ENCODE peak calls at places on chromosomes 16 and 17, in four cellular contexts. U, M, E and K are unnamed samples.

GRCh38 chr16:50309527-50310307 is 43.4 kb downstream of the ADCY7 start:
- DNase-seq in M (no peak), U (no peak), E (no peak), K (peak)

GRCh38 chr16:10694830-10695229 is at the start of gene TEKT5:
- DNase-seq in M (no peak), E (no peak), U (no peak), K (no peak)

GRCh38 chr17:40937384-40937819 is at the start of gene KRT23:
- DNase-seq in M (no peak), U (no peak), E (peak), K (no peak)

GRCh38 chr16:88494335-88495154 is 41.5 kb downstream of the ZFPM1 start:
- DNase-seq in U (no peak), M (no peak), E (peak), K (no peak)

GRCh38 chr16:82741073-82741615 is 114.4 kb downstream of the CDH13 start:
- DNase-seq in U (no peak), M (peak), E (no peak), K (peak)

GRCh38 chr16:70692481-70693203 is 6.8 kb upstream of the MTSS2 start:
- DNase-seq in U (peak), E (no peak), M (no peak), K (no peak)

GRCh38 chr17:44830359-44831269 is 527 bp upstream of the GJC1 start:
- DNase-seq in E (peak), M (no peak), U (peak), K (peak)

GRCh38 chr16:27222499-27223225 is 19.3 kb downstream of the KDM8 start:
- DNase-seq in M (peak), E (no peak), U (peak), K (no peak)

GRCh38 chr17:73531171-73531570 is 113.1 kb downstream of the SDK2 start:
- DNase-seq in E (no peak), M (no peak), U (no peak), K (no peak)

GRCh38 chr16:88381820-88382451 is 823 bp upstream of the ZNF469 start:
- DNase-seq in E (peak), U (no peak), M (no peak), K (no peak)

GRCh38 chr16:81429045-81429521 is 15.5 kb upstream of the CMIP start:
- DNase-seq in M (peak), U (peak), E (peak), K (no peak)

GRCh38 chr17:55601874-55602364 is 90.7 kb upstream of the SMIM36 start:
- DNase-seq in U (peak), M (peak), E (peak), K (peak)

GRCh38 chr16:85751665-85752501 is 987 bp upstream of the C16orf74 start:
- DNase-seq in M (peak), U (peak), E (peak), K (peak)

GRCh38 chr16:85753559-85753958 is 2.7 kb upstream of the C16orf74 start:
- DNase-seq in E (no peak), U (no peak), M (no peak), K (peak)

GRCh38 chr16:85753976-85754375 is 3.1 kb upstream of the C16orf74 start:
- DNase-seq in U (no peak), E (no peak), M (no peak), K (no peak)

GRCh38 chr16:85754403-85754802 is 3.5 kb upstream of the C16orf74 start:
- DNase-seq in M (no peak), E (no peak), U (no peak), K (no peak)

DNA sequence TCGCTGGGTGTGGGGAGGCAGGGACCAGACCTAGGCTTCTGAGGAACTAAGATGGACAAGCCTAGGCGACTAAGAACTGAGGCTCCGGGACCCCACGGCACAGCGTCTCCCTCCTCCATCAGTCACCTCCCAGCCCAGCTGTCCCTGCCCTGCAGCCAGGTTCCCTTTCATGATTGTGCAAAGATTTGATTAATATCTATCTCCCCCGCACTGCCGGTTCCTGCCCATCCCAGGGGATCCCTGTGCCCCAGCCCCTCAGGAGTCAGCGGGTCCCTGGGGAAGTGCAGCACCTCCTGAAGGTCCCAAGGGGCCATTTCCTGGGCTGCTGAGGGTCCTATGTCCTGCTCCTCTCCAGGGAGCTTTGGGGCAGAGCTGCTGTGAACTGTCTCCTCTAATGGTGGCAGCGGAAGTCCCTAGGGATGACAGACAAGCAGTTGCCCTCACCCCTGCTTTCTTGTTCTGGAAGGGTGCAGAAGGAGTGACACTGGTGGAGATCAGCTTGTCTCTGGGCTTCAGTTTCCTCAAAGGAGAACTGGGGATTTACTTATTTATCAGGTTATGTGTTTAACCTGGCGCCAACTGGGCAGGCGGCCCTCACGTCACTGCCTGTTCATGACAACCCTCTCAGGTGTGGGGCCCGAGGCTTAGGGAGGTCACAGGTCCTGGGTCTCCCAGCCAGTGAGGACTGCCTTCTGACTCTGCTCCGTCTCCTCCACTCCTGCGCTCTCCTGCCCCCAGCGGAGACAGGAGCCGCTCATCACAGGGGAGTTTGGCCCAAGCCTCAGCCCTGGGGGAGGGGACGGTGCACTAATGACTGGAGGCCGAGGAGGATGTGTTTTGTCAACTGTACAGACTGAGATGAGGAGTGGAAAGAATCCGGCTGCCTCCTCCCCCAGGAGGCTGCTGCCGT is 1.9 kb upstream of the C16orf74 start:
- DNase-seq in M (no peak), E (peak), U (peak), K (peak)
- TF ChIP-seq CTCF in M (no peak), E (peak), U (peak), K (peak)

DNA sequence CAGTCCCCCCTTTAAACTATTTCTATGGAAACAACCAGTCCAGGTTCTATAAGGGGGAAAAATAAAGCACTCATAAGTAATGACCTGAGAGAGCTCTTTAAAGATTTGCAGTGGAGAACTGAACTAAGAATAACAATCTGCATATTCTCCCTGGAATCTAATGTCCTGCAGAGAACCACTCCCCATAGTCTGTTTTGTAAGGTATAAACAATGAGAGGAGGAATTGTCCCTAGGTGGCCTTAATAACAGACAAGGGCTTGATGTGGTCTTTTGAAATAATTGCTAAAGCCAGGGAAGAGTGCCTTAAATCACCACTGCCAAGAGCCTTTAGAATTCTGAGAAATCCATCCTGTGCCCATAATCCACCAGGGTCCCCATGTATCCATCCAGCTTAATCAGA is 106.3 kb downstream of the CDH11 start:
- DNase-seq in E (no peak), M (no peak), U (no peak), K (no peak)
- TF ChIP-seq CTCF in E (no peak), M (no peak), U (no peak), K (no peak)

GRCh38 chr16:58301052-58301451 is 6.2 kb upstream of the PRSS54 start:
- DNase-seq in E (no peak), M (no peak), U (no peak), K (no peak)

GRCh38 chr16:58307583-58308312 is 12.9 kb upstream of the PRSS54 start:
- DNase-seq in M (no peak), U (no peak), E (no peak), K (no peak)

DNA sequence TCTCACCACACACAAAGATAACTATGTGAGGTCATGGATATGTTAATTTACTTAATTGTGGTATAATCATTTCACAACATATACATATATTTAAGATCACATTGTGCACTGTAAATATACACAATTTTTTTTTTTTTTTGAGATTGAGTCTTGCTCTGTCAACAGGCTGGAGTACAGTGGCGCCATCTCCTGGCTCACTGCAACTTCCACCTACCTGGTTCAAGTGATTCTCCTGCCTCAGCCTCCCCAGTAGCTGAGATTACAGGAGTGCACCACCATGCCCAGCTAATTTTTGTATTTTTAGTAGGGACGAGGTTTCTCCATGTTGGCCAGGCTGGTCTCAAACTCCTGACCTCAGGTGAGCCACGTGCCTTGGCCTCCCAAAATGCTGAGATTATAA is 11.5 kb upstream of the PRSS54 start:
- DNase-seq in M (peak), E (no peak), U (peak), K (peak)
- TF ChIP-seq CTCF in M (peak), E (peak), U (peak), K (peak)

GRCh38 chr17:29682054-29682453 is 59.3 kb upstream of the CORO6 start:
- DNase-seq in E (no peak), U (no peak), M (no peak), K (no peak)
- TF ChIP-seq CTCF in E (no peak), U (peak), M (peak), K (no peak)